ENCODE peak calls at places on chromosomes 7 and 10, in ten cellular contexts. One of them, this sample, is unnamed.

GRCh38 chr10:83233691-83234090 is 905.6 kb upstream of the GHITM start:
- DNase-seq in lower lobe of right lung: no peak
- DNase-seq in Peyer's patch: no peak
- DNase-seq in AG09309: no peak
- DNase-seq in right cardiac atrium: no peak
- DNase-seq in upper lobe of right lung: no peak
- DNase-seq in astrocyte of the spinal cord: no peak
- DNase-seq in Karpas-422: no peak
- DNase-seq in thyroid gland: no peak
- DNase-seq in neural progenitor cell: no peak
- DNase-seq in this sample: no peak

GRCh38 chr10:28151636-28152035 is 151.2 kb downstream of the MPP7 start:
- DNase-seq in lower lobe of right lung: no peak
- DNase-seq in Peyer's patch: no peak
- DNase-seq in AG09309: no peak
- DNase-seq in right cardiac atrium: no peak
- DNase-seq in upper lobe of right lung: no peak
- DNase-seq in astrocyte of the spinal cord: no peak
- DNase-seq in Karpas-422: no peak
- DNase-seq in thyroid gland: no peak
- DNase-seq in neural progenitor cell: no peak
- DNase-seq in this sample: no peak

GRCh38 chr7:8386926-8387550 is 46.4 kb upstream of the NXPH1 start:
- DNase-seq in lower lobe of right lung: no peak
- DNase-seq in Peyer's patch: no peak
- DNase-seq in AG09309: no peak
- DNase-seq in right cardiac atrium: no peak
- DNase-seq in upper lobe of right lung: no peak
- DNase-seq in astrocyte of the spinal cord: no peak
- DNase-seq in Karpas-422: no peak
- DNase-seq in thyroid gland: no peak
- DNase-seq in neural progenitor cell: no peak
- DNase-seq in this sample: no peak

GRCh38 chr7:2959828-2960599 is 83.7 kb downstream of the CARD11 start:
- DNase-seq in lower lobe of right lung: no peak
- DNase-seq in Peyer's patch: peak
- DNase-seq in AG09309: no peak
- DNase-seq in right cardiac atrium: no peak
- DNase-seq in upper lobe of right lung: peak
- DNase-seq in astrocyte of the spinal cord: no peak
- DNase-seq in Karpas-422: no peak
- DNase-seq in thyroid gland: no peak
- DNase-seq in neural progenitor cell: no peak
- DNase-seq in this sample: no peak

GRCh38 chr10:131638481-131639278 is 262.1 kb upstream of the PPP2R2D start:
- DNase-seq in lower lobe of right lung: no peak
- DNase-seq in Peyer's patch: no peak
- DNase-seq in AG09309: no peak
- DNase-seq in right cardiac atrium: no peak
- DNase-seq in upper lobe of right lung: peak
- DNase-seq in astrocyte of the spinal cord: no peak
- DNase-seq in Karpas-422: no peak
- DNase-seq in thyroid gland: no peak
- DNase-seq in neural progenitor cell: no peak
- DNase-seq in this sample: no peak

GRCh38 chr10:28535846-28536245 is 2.9 kb downstream of the WAC start:
- DNase-seq in lower lobe of right lung: no peak
- DNase-seq in Peyer's patch: no peak
- DNase-seq in AG09309: no peak
- DNase-seq in right cardiac atrium: no peak
- DNase-seq in upper lobe of right lung: no peak
- DNase-seq in astrocyte of the spinal cord: no peak
- DNase-seq in Karpas-422: no peak
- DNase-seq in thyroid gland: no peak
- DNase-seq in neural progenitor cell: no peak
- DNase-seq in this sample: no peak

GRCh38 chr7:139741813-139742344 is 35.9 kb downstream of the HIPK2 start:
- DNase-seq in lower lobe of right lung: no peak
- DNase-seq in Peyer's patch: no peak
- DNase-seq in AG09309: no peak
- DNase-seq in right cardiac atrium: no peak
- DNase-seq in upper lobe of right lung: no peak
- DNase-seq in astrocyte of the spinal cord: no peak
- DNase-seq in Karpas-422: no peak
- DNase-seq in thyroid gland: no peak
- DNase-seq in neural progenitor cell: no peak
- DNase-seq in this sample: no peak

GRCh38 chr7:157604661-157605381 is 268.0 kb downstream of the DNAJB6 start:
- DNase-seq in lower lobe of right lung: no peak
- DNase-seq in Peyer's patch: no peak
- DNase-seq in AG09309: no peak
- DNase-seq in right cardiac atrium: no peak
- DNase-seq in upper lobe of right lung: peak
- DNase-seq in astrocyte of the spinal cord: no peak
- DNase-seq in Karpas-422: no peak
- DNase-seq in thyroid gland: no peak
- DNase-seq in neural progenitor cell: no peak
- DNase-seq in this sample: no peak

DNA sequence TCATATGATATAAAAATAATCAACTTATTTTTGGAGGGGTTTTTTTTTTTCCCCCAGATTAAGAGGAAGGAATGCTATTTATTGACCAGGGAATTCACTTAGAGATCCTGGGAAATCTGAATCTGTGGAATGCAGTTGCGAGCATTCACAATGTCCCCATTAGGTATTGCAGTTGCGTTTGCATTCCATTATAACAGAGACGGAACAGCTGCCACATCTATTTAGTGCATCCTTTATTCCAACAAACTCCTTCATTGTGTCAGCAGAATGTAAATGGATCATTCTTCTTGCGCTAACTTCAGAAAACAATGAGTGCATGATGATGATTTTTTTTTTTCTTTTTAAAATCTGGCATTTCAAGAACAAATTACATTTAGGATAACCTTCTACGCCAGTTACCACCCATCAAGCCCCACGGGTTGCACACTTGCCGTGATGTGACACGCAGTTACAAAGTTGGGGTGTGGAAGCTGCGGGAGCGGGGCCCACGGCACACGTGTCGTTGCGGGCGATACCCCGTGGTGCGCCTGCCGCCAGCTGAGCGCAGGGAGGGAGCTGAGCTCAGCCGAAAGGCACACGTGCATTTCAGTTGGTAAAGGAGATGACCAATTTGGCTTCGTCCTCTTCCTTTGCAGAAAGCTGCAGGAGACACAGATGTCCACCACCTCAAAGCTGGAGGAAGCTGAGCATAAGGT is 175.5 kb upstream of the SH2B2 start:
- DNase-seq in lower lobe of right lung: no peak
- DNase-seq in Peyer's patch: peak
- DNase-seq in AG09309: no peak
- DNase-seq in right cardiac atrium: no peak
- DNase-seq in upper lobe of right lung: peak
- DNase-seq in astrocyte of the spinal cord: no peak
- DNase-seq in Karpas-422: no peak
- DNase-seq in thyroid gland: no peak
- DNase-seq in neural progenitor cell: peak
- DNase-seq in this sample: no peak
- H3K4me3 ChIP-seq in lower lobe of right lung: no peak
- H3K4me3 ChIP-seq in Peyer's patch: no peak
- H3K4me3 ChIP-seq in AG09309: no peak
- H3K4me3 ChIP-seq in right cardiac atrium: no peak
- H3K4me3 ChIP-seq in upper lobe of right lung: no peak
- H3K4me3 ChIP-seq in astrocyte of the spinal cord: no peak
- H3K4me3 ChIP-seq in Karpas-422: no peak
- H3K4me3 ChIP-seq in thyroid gland: no peak
- H3K4me3 ChIP-seq in neural progenitor cell: no peak
- H3K4me3 ChIP-seq in this sample: no peak

GRCh38 chr7:128270799-128271411 is 29.8 kb downstream of the LEP start:
- DNase-seq in lower lobe of right lung: no peak
- DNase-seq in Peyer's patch: no peak
- DNase-seq in AG09309: no peak
- DNase-seq in right cardiac atrium: no peak
- DNase-seq in upper lobe of right lung: peak
- DNase-seq in astrocyte of the spinal cord: no peak
- DNase-seq in Karpas-422: no peak
- DNase-seq in thyroid gland: no peak
- DNase-seq in neural progenitor cell: no peak
- DNase-seq in this sample: no peak

GRCh38 chr7:128274246-128274889 is 33.3 kb downstream of the LEP start:
- DNase-seq in lower lobe of right lung: no peak
- DNase-seq in Peyer's patch: no peak
- DNase-seq in AG09309: no peak
- DNase-seq in right cardiac atrium: no peak
- DNase-seq in upper lobe of right lung: peak
- DNase-seq in astrocyte of the spinal cord: no peak
- DNase-seq in Karpas-422: no peak
- DNase-seq in thyroid gland: no peak
- DNase-seq in neural progenitor cell: no peak
- DNase-seq in this sample: no peak

GRCh38 chr7:128268233-128268632 is 27.2 kb downstream of the LEP start:
- DNase-seq in lower lobe of right lung: no peak
- DNase-seq in Peyer's patch: no peak
- DNase-seq in AG09309: no peak
- DNase-seq in right cardiac atrium: no peak
- DNase-seq in upper lobe of right lung: peak
- DNase-seq in astrocyte of the spinal cord: no peak
- DNase-seq in Karpas-422: no peak
- DNase-seq in thyroid gland: no peak
- DNase-seq in neural progenitor cell: peak
- DNase-seq in this sample: no peak

GRCh38 chr7:128274890-128275603 is 34.0 kb downstream of the LEP start:
- DNase-seq in lower lobe of right lung: no peak
- DNase-seq in Peyer's patch: no peak
- DNase-seq in AG09309: no peak
- DNase-seq in right cardiac atrium: no peak
- DNase-seq in upper lobe of right lung: peak
- DNase-seq in astrocyte of the spinal cord: no peak
- DNase-seq in Karpas-422: no peak
- DNase-seq in thyroid gland: no peak
- DNase-seq in neural progenitor cell: no peak
- DNase-seq in this sample: no peak

DNA sequence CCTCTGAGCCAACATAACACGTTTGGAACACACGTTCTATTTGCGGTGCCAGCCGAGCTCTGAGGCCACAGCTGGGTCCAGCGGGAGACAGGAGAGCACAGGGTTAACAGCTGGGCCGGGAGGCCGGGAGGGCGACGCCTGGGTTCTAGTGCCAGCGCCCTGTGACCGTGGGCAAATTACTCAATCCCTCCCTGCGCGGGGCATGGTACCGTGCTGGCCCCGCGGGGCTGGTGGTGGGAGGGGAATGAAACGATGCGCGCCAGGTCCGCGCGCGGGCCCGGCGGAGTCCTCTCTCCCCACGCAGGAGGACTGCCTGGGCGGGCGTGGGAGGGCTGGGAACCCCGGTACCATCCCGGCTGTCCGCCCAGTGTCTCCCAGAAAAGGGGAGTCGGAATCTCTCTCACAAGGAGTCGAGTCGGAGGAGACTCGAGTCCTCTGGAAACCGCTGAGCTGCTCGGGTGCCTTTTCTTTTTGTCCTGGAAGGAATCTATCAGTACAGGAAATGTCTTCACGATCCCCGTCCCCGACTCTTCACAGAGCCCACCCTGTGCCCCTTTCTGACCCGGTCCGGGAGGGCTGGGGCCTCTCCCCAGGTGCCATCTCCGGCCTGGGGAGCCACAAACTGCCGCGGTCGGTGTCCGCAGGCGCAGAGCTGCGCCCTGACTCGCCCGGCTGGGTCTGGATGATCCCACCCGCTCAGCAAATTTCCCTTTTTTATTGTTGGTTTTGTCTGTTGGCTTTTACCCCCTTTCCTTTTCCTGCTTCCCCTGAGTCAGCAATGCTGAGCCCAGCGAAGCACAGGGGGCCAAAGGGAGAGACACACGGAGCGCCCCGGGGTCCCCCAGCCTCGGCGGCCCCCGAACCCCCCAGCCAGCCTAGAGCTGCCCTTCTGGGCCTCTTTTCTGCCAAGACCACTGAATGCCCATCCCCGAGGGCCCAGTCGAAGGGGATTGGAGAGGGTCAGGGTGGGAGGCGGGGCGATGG is 30.7 kb downstream of the LEP start:
- DNase-seq in lower lobe of right lung: no peak
- DNase-seq in Peyer's patch: no peak
- DNase-seq in AG09309: no peak
- DNase-seq in right cardiac atrium: peak
- DNase-seq in upper lobe of right lung: peak
- DNase-seq in astrocyte of the spinal cord: no peak
- DNase-seq in Karpas-422: no peak
- DNase-seq in thyroid gland: no peak
- DNase-seq in neural progenitor cell: no peak
- DNase-seq in this sample: no peak
- H3K4me3 ChIP-seq in lower lobe of right lung: peak
- H3K4me3 ChIP-seq in Peyer's patch: peak
- H3K4me3 ChIP-seq in AG09309: peak
- H3K4me3 ChIP-seq in right cardiac atrium: peak
- H3K4me3 ChIP-seq in upper lobe of right lung: peak
- H3K4me3 ChIP-seq in astrocyte of the spinal cord: peak
- H3K4me3 ChIP-seq in Karpas-422: no peak
- H3K4me3 ChIP-seq in thyroid gland: peak
- H3K4me3 ChIP-seq in neural progenitor cell: no peak
- H3K4me3 ChIP-seq in this sample: peak

DNA sequence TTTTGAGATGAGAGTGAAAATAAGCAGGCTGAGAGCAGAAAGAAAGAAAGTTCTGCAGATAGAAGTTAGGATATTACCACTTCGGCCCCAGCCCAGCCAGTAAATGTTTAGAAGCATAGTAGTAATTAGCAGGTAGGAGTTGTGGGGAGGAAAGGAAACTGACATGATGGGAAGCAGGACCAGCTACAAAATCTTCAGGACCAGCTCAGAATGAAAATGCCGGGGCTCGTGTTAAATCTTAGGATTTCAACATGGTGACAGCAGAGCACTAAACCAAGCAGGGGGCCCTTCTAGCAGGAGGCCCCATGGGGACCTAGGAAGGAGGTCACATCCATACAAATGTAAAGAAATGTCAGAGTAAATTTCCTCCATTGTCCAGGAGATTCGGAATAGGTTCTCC is 28.7 kb downstream of the PRSS2 start:
- DNase-seq in lower lobe of right lung: no peak
- DNase-seq in Peyer's patch: no peak
- DNase-seq in AG09309: no peak
- DNase-seq in right cardiac atrium: no peak
- DNase-seq in upper lobe of right lung: no peak
- DNase-seq in astrocyte of the spinal cord: no peak
- DNase-seq in Karpas-422: no peak
- DNase-seq in thyroid gland: no peak
- DNase-seq in neural progenitor cell: no peak
- DNase-seq in this sample: no peak
- H3K4me3 ChIP-seq in lower lobe of right lung: peak
- H3K4me3 ChIP-seq in Peyer's patch: no peak
- H3K4me3 ChIP-seq in AG09309: no peak
- H3K4me3 ChIP-seq in right cardiac atrium: no peak
- H3K4me3 ChIP-seq in upper lobe of right lung: peak
- H3K4me3 ChIP-seq in astrocyte of the spinal cord: no peak
- H3K4me3 ChIP-seq in Karpas-422: no peak
- H3K4me3 ChIP-seq in thyroid gland: no peak
- H3K4me3 ChIP-seq in neural progenitor cell: no peak
- H3K4me3 ChIP-seq in this sample: no peak

GRCh38 chr7:101995121-101995520 is 177.7 kb downstream of the CUX1 start:
- DNase-seq in lower lobe of right lung: no peak
- DNase-seq in Peyer's patch: no peak
- DNase-seq in AG09309: no peak
- DNase-seq in right cardiac atrium: no peak
- DNase-seq in upper lobe of right lung: no peak
- DNase-seq in astrocyte of the spinal cord: no peak
- DNase-seq in Karpas-422: no peak
- DNase-seq in thyroid gland: no peak
- DNase-seq in neural progenitor cell: no peak
- DNase-seq in this sample: no peak

GRCh38 chr7:101998029-101998903 is 180.8 kb downstream of the CUX1 start:
- DNase-seq in lower lobe of right lung: no peak
- DNase-seq in Peyer's patch: no peak
- DNase-seq in AG09309: no peak
- DNase-seq in right cardiac atrium: no peak
- DNase-seq in upper lobe of right lung: no peak
- DNase-seq in astrocyte of the spinal cord: no peak
- DNase-seq in Karpas-422: no peak
- DNase-seq in thyroid gland: no peak
- DNase-seq in neural progenitor cell: no peak
- DNase-seq in this sample: no peak

GRCh38 chr7:101996876-101997275 is 179.4 kb downstream of the CUX1 start:
- DNase-seq in lower lobe of right lung: no peak
- DNase-seq in Peyer's patch: no peak
- DNase-seq in AG09309: no peak
- DNase-seq in right cardiac atrium: no peak
- DNase-seq in upper lobe of right lung: no peak
- DNase-seq in astrocyte of the spinal cord: no peak
- DNase-seq in Karpas-422: no peak
- DNase-seq in thyroid gland: no peak
- DNase-seq in neural progenitor cell: no peak
- DNase-seq in this sample: no peak

GRCh38 chr7:101998904-101999236 is 181.4 kb downstream of the CUX1 start:
- DNase-seq in lower lobe of right lung: no peak
- DNase-seq in Peyer's patch: no peak
- DNase-seq in AG09309: no peak
- DNase-seq in right cardiac atrium: no peak
- DNase-seq in upper lobe of right lung: no peak
- DNase-seq in astrocyte of the spinal cord: no peak
- DNase-seq in Karpas-422: no peak
- DNase-seq in thyroid gland: no peak
- DNase-seq in neural progenitor cell: peak
- DNase-seq in this sample: no peak

DNA sequence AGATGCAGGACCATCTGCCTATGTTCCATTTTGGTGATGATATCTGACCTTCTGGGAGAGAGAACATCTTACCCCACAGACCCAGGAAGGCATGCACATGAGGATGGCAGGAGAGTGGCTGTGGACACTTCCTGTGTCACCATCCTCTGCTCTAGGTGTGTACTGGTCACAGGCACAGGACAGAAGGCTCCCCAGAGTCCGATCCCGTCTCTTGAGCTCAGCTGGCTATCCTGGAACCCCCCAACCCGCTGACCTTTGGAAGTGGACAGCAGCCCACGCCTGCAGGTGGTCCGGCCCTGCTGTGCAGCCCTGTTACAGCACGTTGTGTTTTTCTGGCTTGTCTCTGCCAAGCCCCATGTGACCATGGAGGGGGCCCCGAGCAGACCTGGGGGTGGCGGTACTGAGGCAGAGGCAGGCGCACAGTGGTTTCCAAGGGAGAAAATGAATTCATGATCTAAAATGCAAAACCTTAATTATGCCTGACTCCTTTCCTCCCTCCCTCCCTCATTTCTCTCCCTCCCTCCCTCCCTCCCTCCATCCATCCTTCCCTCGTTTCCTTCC is 178.8 kb downstream of the CUX1 start:
- DNase-seq in lower lobe of right lung: no peak
- DNase-seq in Peyer's patch: no peak
- DNase-seq in AG09309: no peak
- DNase-seq in right cardiac atrium: no peak
- DNase-seq in upper lobe of right lung: no peak
- DNase-seq in astrocyte of the spinal cord: no peak
- DNase-seq in Karpas-422: peak
- DNase-seq in thyroid gland: no peak
- DNase-seq in neural progenitor cell: no peak
- DNase-seq in this sample: no peak
- H3K4me3 ChIP-seq in lower lobe of right lung: no peak
- H3K4me3 ChIP-seq in Peyer's patch: no peak
- H3K4me3 ChIP-seq in AG09309: no peak
- H3K4me3 ChIP-seq in right cardiac atrium: no peak
- H3K4me3 ChIP-seq in upper lobe of right lung: no peak
- H3K4me3 ChIP-seq in astrocyte of the spinal cord: no peak
- H3K4me3 ChIP-seq in Karpas-422: peak
- H3K4me3 ChIP-seq in thyroid gland: no peak
- H3K4me3 ChIP-seq in neural progenitor cell: no peak
- H3K4me3 ChIP-seq in this sample: no peak